ENCODE peak calls at places on chromosome 21, in four cellular contexts. One of them, this sample, is unnamed.

GRCh38 chr21:34115160-34115559 is 41.8 kb downstream of the MRPS6 start:
- DNase-seq in CD8-positive, alpha-beta memory T cell: no peak
- DNase-seq in GM10248: no peak
- DNase-seq in naive thymus-derived CD8-positive, alpha-beta T cell: no peak
- DNase-seq in this sample: no peak

GRCh38 chr21:41186763-41187536 is 19.0 kb downstream of the BACE2 start:
- DNase-seq in naive thymus-derived CD8-positive, alpha-beta T cell: no peak
- DNase-seq in CD8-positive, alpha-beta memory T cell: no peak
- DNase-seq in GM10248: no peak
- DNase-seq in this sample: no peak

GRCh38 chr21:15793109-15793508 is 63.3 kb downstream of the USP25 start:
- DNase-seq in GM10248: no peak
- DNase-seq in naive thymus-derived CD8-positive, alpha-beta T cell: no peak
- DNase-seq in CD8-positive, alpha-beta memory T cell: no peak
- DNase-seq in this sample: no peak

GRCh38 chr21:31514598-31514997 is 144.9 kb upstream of the SOD1 start:
- DNase-seq in GM10248: no peak
- DNase-seq in naive thymus-derived CD8-positive, alpha-beta T cell: no peak
- DNase-seq in CD8-positive, alpha-beta memory T cell: no peak
- DNase-seq in this sample: peak

GRCh38 chr21:21688877-21689276 is 690.7 kb downstream of the NCAM2 start:
- DNase-seq in naive thymus-derived CD8-positive, alpha-beta T cell: no peak
- DNase-seq in GM10248: no peak
- DNase-seq in CD8-positive, alpha-beta memory T cell: no peak
- DNase-seq in this sample: no peak

GRCh38 chr21:35478096-35479080 is 429.3 kb upstream of the RUNX1 start:
- DNase-seq in GM10248: no peak
- DNase-seq in naive thymus-derived CD8-positive, alpha-beta T cell: no peak
- DNase-seq in CD8-positive, alpha-beta memory T cell: no peak
- DNase-seq in this sample: no peak

GRCh38 chr21:42386034-42386591 is 9.7 kb downstream of the TMPRSS3 start:
- DNase-seq in GM10248: no peak
- DNase-seq in CD8-positive, alpha-beta memory T cell: no peak
- DNase-seq in naive thymus-derived CD8-positive, alpha-beta T cell: no peak
- DNase-seq in this sample: no peak

GRCh38 chr21:41313765-41314164 is 2.8 kb upstream of the FAM3B start:
- DNase-seq in naive thymus-derived CD8-positive, alpha-beta T cell: no peak
- DNase-seq in CD8-positive, alpha-beta memory T cell: no peak
- DNase-seq in GM10248: no peak
- DNase-seq in this sample: no peak

GRCh38 chr21:16079830-16080229 is 350.0 kb downstream of the USP25 start:
- DNase-seq in naive thymus-derived CD8-positive, alpha-beta T cell: no peak
- DNase-seq in CD8-positive, alpha-beta memory T cell: no peak
- DNase-seq in GM10248: no peak
- DNase-seq in this sample: no peak

GRCh38 chr21:23541571-23541970 is 2065.7 kb downstream of the MRPL39 start:
- DNase-seq in CD8-positive, alpha-beta memory T cell: no peak
- DNase-seq in GM10248: no peak
- DNase-seq in naive thymus-derived CD8-positive, alpha-beta T cell: no peak
- DNase-seq in this sample: no peak

GRCh38 chr21:45982758-45983731 is 1.5 kb downstream of the COL6A1 start:
- DNase-seq in CD8-positive, alpha-beta memory T cell: no peak
- DNase-seq in GM10248: no peak
- DNase-seq in naive thymus-derived CD8-positive, alpha-beta T cell: no peak
- DNase-seq in this sample: peak

GRCh38 chr21:20698585-20698984 is 299.6 kb upstream of the NCAM2 start:
- DNase-seq in naive thymus-derived CD8-positive, alpha-beta T cell: no peak
- DNase-seq in GM10248: no peak
- DNase-seq in CD8-positive, alpha-beta memory T cell: no peak
- DNase-seq in this sample: no peak

GRCh38 chr21:41835711-41836154 is 43.4 kb downstream of the PRDM15 start:
- DNase-seq in CD8-positive, alpha-beta memory T cell: no peak
- DNase-seq in GM10248: no peak
- DNase-seq in naive thymus-derived CD8-positive, alpha-beta T cell: no peak
- DNase-seq in this sample: no peak

GRCh38 chr21:24428539-24429186 is 1178.6 kb downstream of the MRPL39 start:
- DNase-seq in naive thymus-derived CD8-positive, alpha-beta T cell: peak
- DNase-seq in GM10248: no peak
- DNase-seq in CD8-positive, alpha-beta memory T cell: no peak
- DNase-seq in this sample: no peak

GRCh38 chr21:42859891-42860230 is 19.5 kb downstream of the WDR4 start:
- DNase-seq in naive thymus-derived CD8-positive, alpha-beta T cell: no peak
- DNase-seq in GM10248: no peak
- DNase-seq in CD8-positive, alpha-beta memory T cell: no peak
- DNase-seq in this sample: no peak

GRCh38 chr21:38136201-38136600 is 120.6 kb upstream of the KCNJ15 start:
- DNase-seq in naive thymus-derived CD8-positive, alpha-beta T cell: no peak
- DNase-seq in CD8-positive, alpha-beta memory T cell: no peak
- DNase-seq in GM10248: no peak
- DNase-seq in this sample: no peak

GRCh38 chr21:37863842-37864241 is 52.4 kb downstream of the KCNJ6 start:
- DNase-seq in naive thymus-derived CD8-positive, alpha-beta T cell: no peak
- DNase-seq in CD8-positive, alpha-beta memory T cell: no peak
- DNase-seq in GM10248: no peak
- DNase-seq in this sample: no peak

GRCh38 chr21:45612096-45613019 is 31.2 kb upstream of the PCBP3 start:
- DNase-seq in naive thymus-derived CD8-positive, alpha-beta T cell: no peak
- DNase-seq in CD8-positive, alpha-beta memory T cell: no peak
- DNase-seq in GM10248: no peak
- DNase-seq in this sample: peak

GRCh38 chr21:35637431-35637830 is 422.9 kb downstream of the SETD4 start:
- DNase-seq in GM10248: no peak
- DNase-seq in CD8-positive, alpha-beta memory T cell: no peak
- DNase-seq in naive thymus-derived CD8-positive, alpha-beta T cell: no peak
- DNase-seq in this sample: no peak

GRCh38 chr21:35850029-35850428 is 210.3 kb downstream of the SETD4 start:
- DNase-seq in GM10248: no peak
- DNase-seq in CD8-positive, alpha-beta memory T cell: no peak
- DNase-seq in naive thymus-derived CD8-positive, alpha-beta T cell: no peak
- DNase-seq in this sample: no peak

GRCh38 chr21:36183144-36183795 is 26.6 kb downstream of the DOP1B start:
- DNase-seq in CD8-positive, alpha-beta memory T cell: no peak
- DNase-seq in naive thymus-derived CD8-positive, alpha-beta T cell: no peak
- DNase-seq in GM10248: no peak
- DNase-seq in this sample: no peak

GRCh38 chr21:16195896-16196443 is 466.2 kb downstream of the USP25 start:
- DNase-seq in naive thymus-derived CD8-positive, alpha-beta T cell: no peak
- DNase-seq in GM10248: no peak
- DNase-seq in CD8-positive, alpha-beta memory T cell: no peak
- DNase-seq in this sample: no peak

GRCh38 chr21:37294674-37295073 is 27.5 kb upstream of the VPS26C start:
- DNase-seq in naive thymus-derived CD8-positive, alpha-beta T cell: no peak
- DNase-seq in CD8-positive, alpha-beta memory T cell: no peak
- DNase-seq in GM10248: peak
- DNase-seq in this sample: no peak

This sample was measured in retina.